ENCODE peak calls at places on chromosomes 7 and 10, in four cellular contexts. Y, G, V and J are unnamed samples. For H3K27me3, the result is how much of the 10 kb centered on the place peaks cover.

GRCh38 chr10:70906953-70907618 is 18.7 kb upstream of the PCBD1 start:
- DNase-seq in V (no peak), G (no peak), Y (no peak), J (no peak)

GRCh38 chr7:46660402-46660801 is 739.3 kb upstream of the IGFBP3 start:
- DNase-seq in G (no peak), Y (no peak), V (no peak), J (no peak)

GRCh38 chr7:577278-577665 is 57.6 kb upstream of the PDGFA start:
- DNase-seq in G (no peak), Y (no peak), V (no peak), J (no peak)

GRCh38 chr7:73960548-73960947 is 67.4 kb upstream of the ELN start:
- DNase-seq in G (no peak), V (no peak), Y (no peak), J (no peak)

GRCh38 chr10:7519351-7519750 is 108.5 kb upstream of the SFMBT2 start:
- DNase-seq in V (no peak), Y (no peak), G (no peak), J (no peak)

GRCh38 chr7:3415730-3416366 is 114.8 kb downstream of the SDK1 start:
- DNase-seq in V (no peak), G (no peak), Y (no peak), J (no peak)

GRCh38 chr7:150399861-150400778 is 21.0 kb downstream of the ZNF775 start:
- DNase-seq in Y (no peak), G (no peak), V (no peak), J (no peak)

GRCh38 chr10:11401314-11402222 is 209.9 kb downstream of the USP6NL start:
- DNase-seq in Y (no peak), V (no peak), G (no peak), J (no peak)

GRCh38 chr7:83934118-83934734 is 260.4 kb downstream of the SEMA3A start:
- DNase-seq in Y (no peak), V (no peak), G (no peak), J (no peak)
- TF ChIP-seq CTCF in Y (no peak), V (peak), G (peak), J (peak)

GRCh38 chr10:99329891-99330674 is 927 bp downstream of the CNNM1 start:
- DNase-seq in V (no peak), Y (no peak), G (no peak), J (no peak)

GRCh38 chr10:99329238-99329890 is at the start of gene CNNM1:
- DNase-seq in V (no peak), Y (no peak), G (no peak), J (no peak)

GRCh38 chr10:99330675-99330924 is 1.4 kb downstream of the CNNM1 start:
- DNase-seq in Y (no peak), V (no peak), G (no peak), J (no peak)

GRCh38 chr10:99331207-99331803 is 2.1 kb downstream of the CNNM1 start:
- DNase-seq in G (no peak), Y (no peak), V (no peak), J (no peak)

DNA sequence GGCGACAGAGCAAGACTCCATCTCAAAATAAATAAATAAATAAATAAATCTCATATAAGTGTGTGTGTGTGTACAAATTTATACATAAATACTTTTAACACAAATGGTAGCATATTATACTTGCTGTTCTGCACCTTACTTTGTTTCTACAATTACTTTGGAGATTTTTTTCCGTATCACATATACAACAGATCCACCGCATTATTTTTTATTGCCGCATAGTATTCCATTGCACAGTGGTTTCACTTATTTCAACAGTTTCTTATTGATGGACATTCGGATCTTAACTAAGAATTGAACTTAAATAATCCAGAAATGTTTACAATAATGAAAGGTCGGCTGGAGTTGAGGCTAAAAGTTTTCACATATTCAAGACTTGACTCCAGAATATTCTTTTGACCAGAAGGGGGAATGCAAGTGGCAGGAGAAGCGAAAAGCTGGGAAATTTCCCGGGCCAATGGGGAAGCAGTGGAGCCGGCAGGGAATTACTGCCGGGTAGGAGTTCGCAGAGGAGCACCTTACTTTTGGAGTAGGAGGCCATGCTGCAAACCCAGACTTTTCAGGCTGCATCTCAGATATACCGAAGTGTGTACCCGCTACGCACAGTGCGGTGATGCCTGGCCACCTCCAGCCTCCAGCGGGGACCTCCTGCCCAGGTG is 448 bp upstream of the CNNM1 start:
- DNase-seq in Y (no peak), V (no peak), G (no peak), J (no peak)
- H3K27me3 ChIP-seq in Y (under half), V (half or more), G (half or more), J (under half)

GRCh38 chr10:114548662-114549061 is 109.4 kb downstream of the ABLIM1 start:
- DNase-seq in G (no peak), V (no peak), Y (peak), J (no peak)

GRCh38 chr10:114547466-114547865 is 110.6 kb downstream of the ABLIM1 start:
- DNase-seq in Y (no peak), V (no peak), G (no peak), J (no peak)

GRCh38 chr10:114551310-114551972 is 106.6 kb downstream of the ABLIM1 start:
- DNase-seq in V (peak), G (peak), Y (no peak), J (no peak)

GRCh38 chr10:114552050-114552449 is 106.0 kb downstream of the ABLIM1 start:
- DNase-seq in G (no peak), Y (no peak), V (no peak), J (no peak)

DNA sequence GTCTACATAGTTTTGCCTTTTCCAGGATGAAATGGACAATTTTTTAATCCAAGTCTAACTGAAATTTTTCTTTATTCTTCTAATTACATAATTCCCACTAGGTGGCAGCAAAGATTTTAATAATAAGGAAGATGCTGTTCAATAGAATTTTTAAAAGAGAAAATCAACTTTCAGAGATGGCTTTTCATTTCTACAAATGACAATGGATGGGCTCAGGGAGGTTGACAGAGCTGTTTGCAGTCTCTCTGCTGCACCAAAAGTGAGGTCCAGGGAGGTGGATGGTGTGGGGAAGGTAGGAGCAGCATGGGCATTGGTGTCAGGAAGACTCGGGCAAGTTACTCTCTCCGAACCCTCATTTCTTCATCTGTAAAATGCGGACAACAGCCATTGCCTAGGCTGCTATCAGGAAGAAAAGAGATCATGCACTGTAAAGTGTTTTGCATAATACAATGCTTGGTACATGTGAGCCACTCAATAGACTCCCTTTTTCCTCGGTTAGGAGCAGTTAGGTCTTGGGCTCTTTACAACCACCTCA is 107.3 kb downstream of the ABLIM1 start:
- DNase-seq in Y (peak), V (no peak), G (no peak), J (no peak)
- TF ChIP-seq CTCF in Y (peak), V (peak), G (peak), J (peak)

DNA sequence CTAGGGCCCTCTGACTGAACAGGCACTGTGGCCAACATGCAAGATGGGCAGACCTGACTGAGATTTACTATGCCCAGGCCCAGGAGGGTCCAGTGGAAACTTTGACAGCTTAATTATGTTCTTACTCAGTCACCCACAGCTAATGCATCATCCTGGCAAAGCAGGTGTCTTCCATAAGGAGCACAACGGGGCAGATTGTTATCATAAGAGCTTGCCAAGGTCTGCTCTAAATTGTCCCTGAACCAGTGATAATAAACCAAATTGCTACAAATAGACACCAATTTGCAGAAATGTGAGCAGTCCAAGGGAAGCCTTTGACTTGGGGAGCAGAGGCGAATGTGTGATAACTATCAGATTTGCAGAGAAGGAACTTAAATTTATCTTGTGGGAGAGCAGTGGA is 494.5 kb downstream of the CCSER2 start:
- DNase-seq in Y (no peak), V (no peak), G (no peak), J (no peak)
- H3K27me3 ChIP-seq in Y (under half), V (under half), G (under half), J (under half)

GRCh38 chr10:86261933-86262665 is 104.5 kb downstream of the GRID1 start:
- DNase-seq in Y (no peak), G (no peak), V (no peak), J (no peak)
- TF ChIP-seq CTCF in Y (peak), G (peak), V (peak), J (no peak)

GRCh38 chr10:97574374-97575100 is 2.0 kb downstream of the ANKRD2 start:
- DNase-seq in V (peak), Y (peak), G (peak), J (no peak)
- H3K27me3 ChIP-seq in V (under half), Y (under half), G (under half), J (under half)

DNA sequence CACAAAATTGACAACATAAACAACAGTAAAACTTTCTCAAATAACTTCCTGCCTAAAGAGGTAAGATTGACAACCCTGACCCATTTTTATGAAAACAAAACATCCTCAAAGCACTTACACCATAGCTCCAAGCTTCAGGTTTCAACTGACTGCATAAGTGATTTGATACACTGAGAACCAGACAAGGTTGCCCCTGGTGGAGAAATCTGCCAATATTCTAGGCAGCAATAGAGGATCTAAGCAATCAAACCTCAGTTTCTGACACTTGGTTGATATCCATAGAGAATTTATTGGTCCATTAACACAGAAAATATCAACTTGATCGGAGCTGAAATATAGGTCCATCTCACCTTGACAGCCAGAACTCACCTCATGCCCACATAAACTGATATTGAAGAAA is 147.8 kb downstream of the ELAPOR2 start:
- DNase-seq in G (no peak), Y (no peak), V (no peak), J (no peak)
- TF ChIP-seq CTCF in G (no peak), Y (peak), V (no peak), J (no peak)

GRCh38 chr7:157032644-157033482 is 22.4 kb upstream of the MNX1 start:
- DNase-seq in G (no peak), Y (no peak), V (no peak), J (no peak)

GRCh38 chr7:157027568-157028527 is 17.4 kb upstream of the MNX1 start:
- DNase-seq in Y (no peak), V (no peak), G (no peak), J (no peak)

GRCh38 chr7:157032128-157032527 is 21.7 kb upstream of the MNX1 start:
- DNase-seq in V (no peak), G (no peak), Y (no peak), J (no peak)

GRCh38 chr7:157024716-157025115 is 14.3 kb upstream of the MNX1 start:
- DNase-seq in G (no peak), Y (no peak), V (no peak), J (no peak)

GRCh38 chr7:157028528-157028903 is 18.1 kb upstream of the MNX1 start:
- DNase-seq in G (no peak), Y (no peak), V (no peak), J (no peak)
- H3K27me3 ChIP-seq in G (half or more), Y (under half), V (half or more), J (under half)

DNA sequence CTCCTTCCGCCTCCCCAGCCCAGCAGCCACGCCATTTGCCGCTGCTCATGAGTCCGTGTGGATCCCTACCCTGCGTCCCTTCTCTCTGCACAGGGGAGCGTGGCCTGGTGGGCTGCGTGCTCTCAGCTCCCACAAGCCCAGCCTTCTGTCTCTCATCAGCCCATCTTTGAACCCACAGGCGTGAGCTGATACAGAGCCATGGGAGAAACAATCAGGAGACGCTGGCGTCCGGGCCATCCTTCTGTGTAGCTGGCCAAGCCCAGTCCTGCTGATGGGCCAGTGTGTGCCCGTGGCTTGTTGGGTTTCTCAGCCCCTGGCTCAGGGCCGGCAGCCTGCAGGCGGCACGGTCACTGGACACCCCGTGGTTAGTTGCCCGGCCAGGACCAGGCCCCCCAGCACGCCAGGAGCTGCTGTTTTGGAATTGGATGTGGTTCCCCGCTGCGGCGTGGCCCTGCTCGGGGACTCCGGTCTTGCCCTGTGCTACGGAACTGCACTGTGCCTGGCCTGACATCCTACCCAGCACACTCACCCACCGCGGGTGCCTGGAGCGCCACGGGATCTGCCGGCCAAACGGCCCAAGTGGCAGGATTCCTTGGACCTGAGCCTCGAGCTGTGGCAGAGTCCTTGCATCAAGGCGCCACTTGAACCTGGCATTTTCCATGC is 88.9 kb downstream of the ELFN1 start:
- DNase-seq in V (peak), Y (no peak), G (peak), J (no peak)
- TF ChIP-seq CTCF in V (no peak), Y (peak), G (no peak), J (no peak)